ENCODE peak calls at places on chromosomes 11 and 22, in eight cellular contexts. L is AG09309, H is fibroblast of lung, N is astrocyte of the spinal cord, Y is GM12864, A is stomach, U is RWPE2, G is mammary epithelial cell. Q is an unnamed sample.
A peak's percentile ranks its signal among the peaks of the same experiment; 100 is the strongest.

GRCh38 chr11:3949132-3949531 is 93.7 kb downstream of the STIM1 start:
- DNase-seq in L (no peak), H (no peak), N (no peak), Y (peak; percentile 36), A (no peak), U (no peak), G (no peak), Q (no peak)

GRCh38 chr11:126653040-126653439 is 297.6 kb downstream of the ST3GAL4 start:
- DNase-seq in L (no peak), H (no peak), N (no peak), Y (no peak), A (no peak), U (no peak), G (no peak), Q (no peak)

GRCh38 chr11:46554205-46555162 is 39.3 kb downstream of the AMBRA1 start:
- DNase-seq in L (peak; percentile 57), H (peak; percentile 82), N (peak; percentile 74), Y (no peak), A (no peak), U (no peak), G (peak; percentile 84), Q (peak; percentile 93)

GRCh38 chr11:60912223-60912850 is 1.6 kb upstream of the TMEM109 start:
- DNase-seq in L (no peak), H (no peak), N (peak; percentile 80), Y (no peak), A (no peak), U (no peak), G (no peak), Q (no peak)

GRCh38 chr11:114430290-114430689 is 9.0 kb upstream of the REXO2 start:
- DNase-seq in L (no peak), H (no peak), N (no peak), Y (no peak), A (no peak), U (no peak), G (no peak), Q (no peak)

GRCh38 chr22:28909375-28909774 is 26.0 kb downstream of the ZNRF3 start:
- DNase-seq in L (no peak), H (peak; percentile 76), N (no peak), Y (peak; percentile 45), A (no peak), U (no peak), G (no peak), Q (no peak)

GRCh38 chr22:19884161-19884953 is 29.7 kb upstream of the GNB1L start:
- DNase-seq in L (no peak), H (no peak), N (no peak), Y (no peak), A (no peak), U (peak; percentile 34), G (no peak), Q (no peak)

GRCh38 chr11:12631651-12632050 is 42.6 kb upstream of the TEAD1 start:
- DNase-seq in L (no peak), H (no peak), N (no peak), Y (no peak), A (no peak), U (no peak), G (no peak), Q (peak; percentile 4)

GRCh38 chr11:65862941-65863888 is 3.0 kb downstream of the MUS81 start:
- DNase-seq in L (no peak), H (no peak), N (no peak), Y (no peak), A (no peak), U (peak; percentile 47), G (no peak), Q (no peak)

GRCh38 chr11:30585067-30585891 is 874 bp downstream of the MPPED2 start:
- DNase-seq in L (no peak), H (no peak), N (no peak), Y (no peak), A (peak; percentile 28), U (no peak), G (no peak), Q (no peak)

GRCh38 chr22:37292641-37293040 is 10.3 kb downstream of the CYTH4 start:
- DNase-seq in L (no peak), H (no peak), N (no peak), Y (no peak), A (no peak), U (no peak), G (no peak), Q (no peak)

GRCh38 chr11:11179239-11179638 is 173.8 kb downstream of the CSNK2A3 start:
- DNase-seq in L (peak; percentile 40), H (peak; percentile 86), N (peak; percentile 78), Y (no peak), A (no peak), U (no peak), G (peak; percentile 86), Q (peak; percentile 22)

GRCh38 chr22:26894766-26895485 is 237.5 kb downstream of the MIAT start:
- DNase-seq in L (peak; percentile 84), H (peak; percentile 96), N (peak; percentile 95), Y (no peak), A (no peak), U (no peak), G (peak; percentile 89), Q (peak; percentile 74)

GRCh38 chr11:68414457-68415221 is 45.9 kb upstream of the PPP6R3 start:
- DNase-seq in L (no peak), H (no peak), N (no peak), Y (no peak), A (no peak), U (peak; percentile 42), G (no peak), Q (no peak)

GRCh38 chr11:61266602-61267001 is 25.6 kb downstream of the PGA5 start:
- DNase-seq in L (no peak), H (peak; percentile 37), N (no peak), Y (no peak), A (no peak), U (no peak), G (no peak), Q (no peak)

GRCh38 chr22:35477911-35478582 is 62.6 kb upstream of the RASD2 start:
- DNase-seq in L (peak; percentile 32), H (peak; percentile 83), N (peak; percentile 64), Y (no peak), A (no peak), U (no peak), G (no peak), Q (peak; percentile 62)

DNA sequence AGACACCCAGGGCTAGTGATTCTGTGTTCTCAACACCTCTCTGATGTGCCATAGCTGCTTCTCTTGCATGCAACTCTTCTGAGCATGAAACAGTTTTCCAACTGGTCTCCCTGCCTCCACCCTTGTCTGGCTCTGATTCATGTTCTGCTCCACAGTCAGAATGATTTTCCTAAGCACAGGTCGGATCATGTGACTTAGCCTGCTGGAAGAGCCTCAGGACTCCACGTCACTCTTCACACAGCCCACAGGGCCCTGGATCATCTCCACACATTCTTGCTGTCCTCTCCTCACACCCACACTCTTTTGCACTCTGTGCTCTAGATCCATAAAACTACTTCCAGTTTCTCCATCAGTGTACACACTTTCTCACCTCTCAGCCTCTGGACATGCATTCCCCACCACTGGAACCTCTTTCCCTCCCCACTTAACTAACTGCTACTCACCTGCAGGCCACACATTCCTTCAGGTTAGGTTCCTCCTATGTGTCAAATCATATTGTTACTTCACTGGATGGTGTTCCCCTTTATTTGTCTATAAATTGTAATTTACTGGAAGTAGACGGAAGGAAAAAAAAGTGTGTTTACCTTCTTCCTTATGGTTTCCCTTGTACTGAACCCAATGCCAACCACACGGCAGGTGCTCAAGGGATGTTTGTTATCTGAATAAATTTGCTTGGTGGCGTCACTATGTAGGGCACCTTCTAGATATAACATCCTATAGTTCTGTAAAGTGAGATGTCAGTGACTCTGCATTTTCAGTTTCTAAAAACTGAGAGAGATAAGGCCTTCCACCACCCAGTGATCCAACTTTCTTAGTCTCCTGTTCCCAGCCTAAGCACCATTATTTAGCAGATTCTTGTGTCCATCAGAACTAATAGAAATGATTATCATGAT is 133.7 kb downstream of the ETS1 start:
- DNase-seq in L (peak; percentile 95), H (peak; percentile 99), N (peak; percentile 94), Y (no peak), A (peak; percentile 59), U (no peak), G (peak; percentile 94), Q (peak; percentile 97)
- H3K4me3 ChIP-seq in L (no peak overlapping the region), H (no peak overlapping the region), N (no peak overlapping the region), Y (no peak overlapping the region), A (no peak overlapping the region), U (no peak overlapping the region), G (no peak overlapping the region), Q (no peak overlapping the region)

DNA sequence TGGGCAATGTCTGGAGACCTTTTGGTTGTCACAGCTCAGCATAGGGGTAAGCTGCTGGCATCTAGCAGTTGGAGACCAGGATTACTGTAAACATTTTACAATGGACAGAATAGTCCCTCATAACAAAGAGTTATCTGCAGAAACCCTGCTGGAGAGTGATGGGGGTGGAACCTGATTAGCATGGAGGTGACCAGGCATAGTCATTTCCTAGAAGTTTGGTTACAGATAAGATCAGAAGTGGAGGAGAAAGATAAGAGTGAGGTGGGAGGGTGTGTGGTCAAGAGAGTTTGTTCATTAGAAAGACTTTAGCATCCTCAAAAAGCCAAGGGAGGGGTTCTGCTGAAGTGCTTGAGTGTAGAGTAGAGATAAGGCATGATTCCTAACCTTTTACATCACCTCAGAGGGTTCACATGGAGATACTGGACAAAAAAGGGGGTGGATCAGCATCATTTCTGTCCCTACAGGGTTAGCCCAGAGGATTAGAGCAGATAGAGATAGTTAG is 38.8 kb downstream of the PRDM11 start:
- DNase-seq in L (no peak), H (peak; percentile 46), N (no peak), Y (no peak), A (no peak), U (no peak), G (no peak), Q (no peak)
- TF ChIP-seq CTCF in L (no peak), H (no peak), N (no peak), Y (no peak), A (no peak), U (no peak), G (no peak), Q (no peak)

DNA sequence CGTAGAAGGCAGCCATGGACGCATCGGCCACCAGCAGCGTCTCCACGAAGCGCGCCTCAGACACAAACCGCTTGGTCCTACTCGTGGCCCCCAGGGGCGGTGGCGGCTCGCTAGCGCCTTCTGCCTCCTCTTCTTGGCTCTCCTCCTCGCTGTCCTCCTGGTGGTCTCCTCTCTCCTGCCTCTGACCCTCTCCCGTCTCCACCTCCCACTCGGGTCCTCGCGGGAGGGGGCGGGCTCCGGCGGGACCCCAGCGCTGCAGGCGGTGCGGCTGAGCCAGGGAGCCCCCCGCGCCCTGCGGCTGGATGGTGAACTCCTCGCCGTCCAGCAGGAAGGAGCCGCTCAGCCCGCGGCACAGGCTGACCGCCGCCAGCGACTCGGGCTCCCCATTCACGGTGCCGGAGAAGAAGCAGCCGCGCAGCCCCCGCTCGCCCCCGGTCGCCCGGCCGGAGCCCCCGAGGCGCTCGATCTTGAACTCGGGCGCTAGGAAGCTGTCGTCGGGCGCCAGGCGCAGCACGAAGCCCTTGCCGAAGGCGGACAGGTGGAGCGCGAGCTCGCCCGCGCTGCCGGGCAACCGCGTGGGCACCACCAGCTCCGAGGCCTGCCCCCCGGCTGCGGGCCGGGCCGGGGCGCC is 713 bp downstream of the ADAMTS8 start:
- DNase-seq in L (no peak), H (no peak), N (no peak), Y (no peak), A (no peak), U (no peak), G (no peak), Q (no peak)
- H3K4me3 ChIP-seq in L (no peak overlapping the region), H (peak overlapping the region; percentile 37), N (no peak overlapping the region), Y (no peak overlapping the region), A (peak overlapping the region; percentile 53), U (peak overlapping the region; percentile 10), G (no peak overlapping the region), Q (peak overlapping the region; percentile 5)

GRCh38 chr11:103013426-103013825 is 57.9 kb upstream of the MMP13 start:
- DNase-seq in L (no peak), H (no peak), N (peak; percentile 26), Y (no peak), A (no peak), U (no peak), G (no peak), Q (no peak)

GRCh38 chr11:103016031-103016430 is 60.5 kb upstream of the MMP13 start:
- DNase-seq in L (no peak), H (peak; percentile 22), N (no peak), Y (no peak), A (no peak), U (no peak), G (no peak), Q (peak; percentile 52)
- TF ChIP-seq CTCF in L (no peak), H (no peak), N (no peak), Y (no peak), A (no peak), U (no peak), G (no peak), Q (no peak)

Q was measured in epithelial cell of proximal tubule.